ENCODE peak calls at places on chromosomes 11 and 22, in five cellular contexts. One of them, this sample, is unnamed.
A peak's percentile ranks its signal among the peaks of the same experiment; 100 is the strongest.

GRCh38 chr22:45328822-45329535 is 19.2 kb downstream of the FAM118A start:
- DNase-seq in activated T-helper 2 cell treated with anti-CD3 and anti-CD28 coated beads, Interferon-gamma antibody, Interleukin-2, Interleukin-4, amounts not matched to agents 10 μg/mL and 5 μg/mL and 100 μg/mL, durations not matched to agents 14 hours and 24 hours and 36 hours: no peak
- DNase-seq in GM19239: no peak
- DNase-seq in OCI-M1: no peak
- DNase-seq in A549: no peak
- DNase-seq in this sample: no peak

GRCh38 chr11:67419330-67420049 is 4.0 kb downstream of the CARNS1 start:
- DNase-seq in OCI-M1: no peak
- DNase-seq in activated T-helper 2 cell treated with anti-CD3 and anti-CD28 coated beads, Interferon-gamma antibody, Interleukin-2, Interleukin-4, amounts not matched to agents 10 μg/mL and 5 μg/mL and 100 μg/mL, durations not matched to agents 14 hours and 24 hours and 36 hours: no peak
- DNase-seq in GM19239: no peak
- DNase-seq in A549: no peak
- DNase-seq in this sample: no peak

GRCh38 chr11:44985721-44986120 is 35.0 kb upstream of the TP53I11 start:
- DNase-seq in GM19239: no peak
- DNase-seq in A549: no peak
- DNase-seq in activated T-helper 2 cell treated with anti-CD3 and anti-CD28 coated beads, Interferon-gamma antibody, Interleukin-2, Interleukin-4, amounts not matched to agents 10 μg/mL and 5 μg/mL and 100 μg/mL, durations not matched to agents 14 hours and 24 hours and 36 hours: no peak
- DNase-seq in OCI-M1: no peak
- DNase-seq in this sample: no peak

GRCh38 chr11:70473873-70474690 is 75.8 kb downstream of the CTTN start:
- DNase-seq in GM19239: no peak
- DNase-seq in A549: no peak
- DNase-seq in activated T-helper 2 cell treated with anti-CD3 and anti-CD28 coated beads, Interferon-gamma antibody, Interleukin-2, Interleukin-4, amounts not matched to agents 10 μg/mL and 5 μg/mL and 100 μg/mL, durations not matched to agents 14 hours and 24 hours and 36 hours: no peak
- DNase-seq in OCI-M1: no peak
- DNase-seq in this sample: no peak

GRCh38 chr11:47917643-47918369 is 62.6 kb upstream of the PTPRJ start:
- DNase-seq in A549: peak; percentile 94
- DNase-seq in OCI-M1: peak; percentile 97
- DNase-seq in GM19239: no peak
- DNase-seq in activated T-helper 2 cell treated with anti-CD3 and anti-CD28 coated beads, Interferon-gamma antibody, Interleukin-2, Interleukin-4, amounts not matched to agents 10 μg/mL and 5 μg/mL and 100 μg/mL, durations not matched to agents 14 hours and 24 hours and 36 hours: no peak
- DNase-seq in this sample: no peak

GRCh38 chr22:44571566-44572413 is 73.8 kb upstream of the RTL6 start:
- DNase-seq in OCI-M1: no peak
- DNase-seq in GM19239: no peak
- DNase-seq in activated T-helper 2 cell treated with anti-CD3 and anti-CD28 coated beads, Interferon-gamma antibody, Interleukin-2, Interleukin-4, amounts not matched to agents 10 μg/mL and 5 μg/mL and 100 μg/mL, durations not matched to agents 14 hours and 24 hours and 36 hours: no peak
- DNase-seq in A549: no peak
- DNase-seq in this sample: no peak

GRCh38 chr11:113615098-113615497 is 91.0 kb downstream of the TMPRSS5 start:
- DNase-seq in A549: no peak
- DNase-seq in GM19239: no peak
- DNase-seq in OCI-M1: no peak
- DNase-seq in activated T-helper 2 cell treated with anti-CD3 and anti-CD28 coated beads, Interferon-gamma antibody, Interleukin-2, Interleukin-4, amounts not matched to agents 10 μg/mL and 5 μg/mL and 100 μg/mL, durations not matched to agents 14 hours and 24 hours and 36 hours: no peak
- DNase-seq in this sample: no peak

GRCh38 chr11:9260182-9261146 is 4.7 kb downstream of the DENND5A start:
- DNase-seq in A549: no peak
- DNase-seq in GM19239: no peak
- DNase-seq in activated T-helper 2 cell treated with anti-CD3 and anti-CD28 coated beads, Interferon-gamma antibody, Interleukin-2, Interleukin-4, amounts not matched to agents 10 μg/mL and 5 μg/mL and 100 μg/mL, durations not matched to agents 14 hours and 24 hours and 36 hours: no peak
- DNase-seq in OCI-M1: peak; percentile 12
- DNase-seq in this sample: no peak

GRCh38 chr22:50641696-50642607 is 14.0 kb upstream of the ARSA start:
- DNase-seq in GM19239: no peak
- DNase-seq in activated T-helper 2 cell treated with anti-CD3 and anti-CD28 coated beads, Interferon-gamma antibody, Interleukin-2, Interleukin-4, amounts not matched to agents 10 μg/mL and 5 μg/mL and 100 μg/mL, durations not matched to agents 14 hours and 24 hours and 36 hours: no peak
- DNase-seq in A549: no peak
- DNase-seq in OCI-M1: no peak
- DNase-seq in this sample: no peak

GRCh38 chr11:8707541-8708270 is 25.1 kb downstream of the RPL27A start:
- DNase-seq in A549: no peak
- DNase-seq in activated T-helper 2 cell treated with anti-CD3 and anti-CD28 coated beads, Interferon-gamma antibody, Interleukin-2, Interleukin-4, amounts not matched to agents 10 μg/mL and 5 μg/mL and 100 μg/mL, durations not matched to agents 14 hours and 24 hours and 36 hours: no peak
- DNase-seq in GM19239: no peak
- DNase-seq in OCI-M1: no peak
- DNase-seq in this sample: no peak

GRCh38 chr22:35556666-35557065 is 16.0 kb downstream of the RASD2 start:
- DNase-seq in A549: no peak
- DNase-seq in activated T-helper 2 cell treated with anti-CD3 and anti-CD28 coated beads, Interferon-gamma antibody, Interleukin-2, Interleukin-4, amounts not matched to agents 10 μg/mL and 5 μg/mL and 100 μg/mL, durations not matched to agents 14 hours and 24 hours and 36 hours: no peak
- DNase-seq in OCI-M1: no peak
- DNase-seq in GM19239: no peak
- DNase-seq in this sample: no peak

GRCh38 chr11:126148317-126148716 is 63.1 kb downstream of the RPUSD4 start:
- DNase-seq in OCI-M1: no peak
- DNase-seq in GM19239: no peak
- DNase-seq in A549: no peak
- DNase-seq in activated T-helper 2 cell treated with anti-CD3 and anti-CD28 coated beads, Interferon-gamma antibody, Interleukin-2, Interleukin-4, amounts not matched to agents 10 μg/mL and 5 μg/mL and 100 μg/mL, durations not matched to agents 14 hours and 24 hours and 36 hours: no peak
- DNase-seq in this sample: no peak

GRCh38 chr11:96448225-96448624 is 58.4 kb downstream of the JRKL start:
- DNase-seq in A549: no peak
- DNase-seq in activated T-helper 2 cell treated with anti-CD3 and anti-CD28 coated beads, Interferon-gamma antibody, Interleukin-2, Interleukin-4, amounts not matched to agents 10 μg/mL and 5 μg/mL and 100 μg/mL, durations not matched to agents 14 hours and 24 hours and 36 hours: no peak
- DNase-seq in OCI-M1: no peak
- DNase-seq in GM19239: no peak
- DNase-seq in this sample: no peak

GRCh38 chr11:116694815-116695590 is 77.8 kb downstream of the BUD13 start:
- DNase-seq in activated T-helper 2 cell treated with anti-CD3 and anti-CD28 coated beads, Interferon-gamma antibody, Interleukin-2, Interleukin-4, amounts not matched to agents 10 μg/mL and 5 μg/mL and 100 μg/mL, durations not matched to agents 14 hours and 24 hours and 36 hours: no peak
- DNase-seq in A549: no peak
- DNase-seq in OCI-M1: no peak
- DNase-seq in GM19239: no peak
- DNase-seq in this sample: no peak

GRCh38 chr11:35029979-35030378 is 109.0 kb upstream of the CD44 start:
- DNase-seq in A549: peak; percentile 65
- DNase-seq in activated T-helper 2 cell treated with anti-CD3 and anti-CD28 coated beads, Interferon-gamma antibody, Interleukin-2, Interleukin-4, amounts not matched to agents 10 μg/mL and 5 μg/mL and 100 μg/mL, durations not matched to agents 14 hours and 24 hours and 36 hours: no peak
- DNase-seq in GM19239: no peak
- DNase-seq in OCI-M1: peak; percentile 57
- DNase-seq in this sample: peak; percentile 24

GRCh38 chr22:36386351-36386899 is 1.3 kb downstream of the MYH9 start:
- DNase-seq in A549: peak; percentile 43
- DNase-seq in OCI-M1: peak; percentile 66
- DNase-seq in GM19239: no peak
- DNase-seq in activated T-helper 2 cell treated with anti-CD3 and anti-CD28 coated beads, Interferon-gamma antibody, Interleukin-2, Interleukin-4, amounts not matched to agents 10 μg/mL and 5 μg/mL and 100 μg/mL, durations not matched to agents 14 hours and 24 hours and 36 hours: no peak
- DNase-seq in this sample: peak; percentile 83

GRCh38 chr11:129905402-129905801 is 10.0 kb upstream of the NFRKB start:
- DNase-seq in OCI-M1: no peak
- DNase-seq in activated T-helper 2 cell treated with anti-CD3 and anti-CD28 coated beads, Interferon-gamma antibody, Interleukin-2, Interleukin-4, amounts not matched to agents 10 μg/mL and 5 μg/mL and 100 μg/mL, durations not matched to agents 14 hours and 24 hours and 36 hours: no peak
- DNase-seq in GM19239: no peak
- DNase-seq in A549: no peak
- DNase-seq in this sample: no peak

GRCh38 chr11:46332568-46333128 is 14.6 kb upstream of the DGKZ start:
- DNase-seq in GM19239: no peak
- DNase-seq in A549: no peak
- DNase-seq in activated T-helper 2 cell treated with anti-CD3 and anti-CD28 coated beads, Interferon-gamma antibody, Interleukin-2, Interleukin-4, amounts not matched to agents 10 μg/mL and 5 μg/mL and 100 μg/mL, durations not matched to agents 14 hours and 24 hours and 36 hours: no peak
- DNase-seq in OCI-M1: no peak
- DNase-seq in this sample: no peak

GRCh38 chr11:110525883-110526282 is 96.1 kb downstream of the FDX1 start:
- DNase-seq in GM19239: peak; percentile 28
- DNase-seq in activated T-helper 2 cell treated with anti-CD3 and anti-CD28 coated beads, Interferon-gamma antibody, Interleukin-2, Interleukin-4, amounts not matched to agents 10 μg/mL and 5 μg/mL and 100 μg/mL, durations not matched to agents 14 hours and 24 hours and 36 hours: no peak
- DNase-seq in OCI-M1: no peak
- DNase-seq in A549: no peak
- DNase-seq in this sample: no peak

GRCh38 chr22:39147335-39148023 is 5.0 kb downstream of the CBX7 start:
- DNase-seq in GM19239: no peak
- DNase-seq in OCI-M1: no peak
- DNase-seq in activated T-helper 2 cell treated with anti-CD3 and anti-CD28 coated beads, Interferon-gamma antibody, Interleukin-2, Interleukin-4, amounts not matched to agents 10 μg/mL and 5 μg/mL and 100 μg/mL, durations not matched to agents 14 hours and 24 hours and 36 hours: no peak
- DNase-seq in A549: no peak
- DNase-seq in this sample: no peak

GRCh38 chr11:12249590-12250260 is 127.6 kb upstream of the PARVA start:
- DNase-seq in A549: no peak
- DNase-seq in GM19239: no peak
- DNase-seq in OCI-M1: no peak
- DNase-seq in activated T-helper 2 cell treated with anti-CD3 and anti-CD28 coated beads, Interferon-gamma antibody, Interleukin-2, Interleukin-4, amounts not matched to agents 10 μg/mL and 5 μg/mL and 100 μg/mL, durations not matched to agents 14 hours and 24 hours and 36 hours: no peak
- DNase-seq in this sample: no peak

GRCh38 chr11:11981840-11982239 is 26.6 kb downstream of the DKK3 start:
- DNase-seq in GM19239: no peak
- DNase-seq in A549: no peak
- DNase-seq in OCI-M1: no peak
- DNase-seq in activated T-helper 2 cell treated with anti-CD3 and anti-CD28 coated beads, Interferon-gamma antibody, Interleukin-2, Interleukin-4, amounts not matched to agents 10 μg/mL and 5 μg/mL and 100 μg/mL, durations not matched to agents 14 hours and 24 hours and 36 hours: no peak
- DNase-seq in this sample: no peak

GRCh38 chr11:103530257-103530656 is 421.0 kb downstream of the DYNC2H1 start:
- DNase-seq in A549: no peak
- DNase-seq in GM19239: no peak
- DNase-seq in activated T-helper 2 cell treated with anti-CD3 and anti-CD28 coated beads, Interferon-gamma antibody, Interleukin-2, Interleukin-4, amounts not matched to agents 10 μg/mL and 5 μg/mL and 100 μg/mL, durations not matched to agents 14 hours and 24 hours and 36 hours: no peak
- DNase-seq in OCI-M1: no peak
- DNase-seq in this sample: no peak

GRCh38 chr22:35540600-35541253 is at the start of gene RASD2:
- DNase-seq in A549: peak; percentile 57
- DNase-seq in GM19239: peak; percentile 63
- DNase-seq in OCI-M1: peak; percentile 24
- DNase-seq in activated T-helper 2 cell treated with anti-CD3 and anti-CD28 coated beads, Interferon-gamma antibody, Interleukin-2, Interleukin-4, amounts not matched to agents 10 μg/mL and 5 μg/mL and 100 μg/mL, durations not matched to agents 14 hours and 24 hours and 36 hours: peak; percentile 17
- DNase-seq in this sample: no peak

GRCh38 chr11:88475991-88476418 is 138.5 kb upstream of the CTSC start:
- DNase-seq in A549: no peak
- DNase-seq in activated T-helper 2 cell treated with anti-CD3 and anti-CD28 coated beads, Interferon-gamma antibody, Interleukin-2, Interleukin-4, amounts not matched to agents 10 μg/mL and 5 μg/mL and 100 μg/mL, durations not matched to agents 14 hours and 24 hours and 36 hours: no peak
- DNase-seq in OCI-M1: no peak
- DNase-seq in GM19239: no peak
- DNase-seq in this sample: no peak

GRCh38 chr11:16945671-16946469 is 68.3 kb downstream of the PLEKHA7 start:
- DNase-seq in activated T-helper 2 cell treated with anti-CD3 and anti-CD28 coated beads, Interferon-gamma antibody, Interleukin-2, Interleukin-4, amounts not matched to agents 10 μg/mL and 5 μg/mL and 100 μg/mL, durations not matched to agents 14 hours and 24 hours and 36 hours: no peak
- DNase-seq in GM19239: peak; percentile 53
- DNase-seq in OCI-M1: peak; percentile 83
- DNase-seq in A549: peak; percentile 76
- DNase-seq in this sample: peak; percentile 80

GRCh38 chr11:6943131-6943530 is 16.9 kb downstream of the ZNF215 start:
- DNase-seq in OCI-M1: no peak
- DNase-seq in GM19239: no peak
- DNase-seq in activated T-helper 2 cell treated with anti-CD3 and anti-CD28 coated beads, Interferon-gamma antibody, Interleukin-2, Interleukin-4, amounts not matched to agents 10 μg/mL and 5 μg/mL and 100 μg/mL, durations not matched to agents 14 hours and 24 hours and 36 hours: no peak
- DNase-seq in A549: no peak
- DNase-seq in this sample: no peak

GRCh38 chr11:34905666-34906065 is 10.5 kb downstream of the APIP start:
- DNase-seq in A549: no peak
- DNase-seq in activated T-helper 2 cell treated with anti-CD3 and anti-CD28 coated beads, Interferon-gamma antibody, Interleukin-2, Interleukin-4, amounts not matched to agents 10 μg/mL and 5 μg/mL and 100 μg/mL, durations not matched to agents 14 hours and 24 hours and 36 hours: no peak
- DNase-seq in GM19239: no peak
- DNase-seq in OCI-M1: no peak
- DNase-seq in this sample: no peak

GRCh38 chr11:60902625-60903024 is 3.8 kb downstream of the PRPF19 start:
- DNase-seq in activated T-helper 2 cell treated with anti-CD3 and anti-CD28 coated beads, Interferon-gamma antibody, Interleukin-2, Interleukin-4, amounts not matched to agents 10 μg/mL and 5 μg/mL and 100 μg/mL, durations not matched to agents 14 hours and 24 hours and 36 hours: no peak
- DNase-seq in A549: no peak
- DNase-seq in GM19239: no peak
- DNase-seq in OCI-M1: no peak
- DNase-seq in this sample: no peak

GRCh38 chr11:94871491-94872185 is 101.7 kb downstream of the CWC15 start:
- DNase-seq in A549: no peak
- DNase-seq in GM19239: no peak
- DNase-seq in activated T-helper 2 cell treated with anti-CD3 and anti-CD28 coated beads, Interferon-gamma antibody, Interleukin-2, Interleukin-4, amounts not matched to agents 10 μg/mL and 5 μg/mL and 100 μg/mL, durations not matched to agents 14 hours and 24 hours and 36 hours: no peak
- DNase-seq in OCI-M1: no peak
- DNase-seq in this sample: no peak

GRCh38 chr11:101327908-101328307 is 198.3 kb upstream of the PGR start:
- DNase-seq in OCI-M1: peak; percentile 44
- DNase-seq in GM19239: no peak
- DNase-seq in A549: no peak
- DNase-seq in activated T-helper 2 cell treated with anti-CD3 and anti-CD28 coated beads, Interferon-gamma antibody, Interleukin-2, Interleukin-4, amounts not matched to agents 10 μg/mL and 5 μg/mL and 100 μg/mL, durations not matched to agents 14 hours and 24 hours and 36 hours: no peak
- DNase-seq in this sample: no peak

This sample was measured in GM20000.